ENCODE peak calls at places on chromosomes 11 and 22, in five cellular contexts. Q, Z, D, T and E are unnamed samples.

GRCh38 chr22:47174671-47175111 is 412.2 kb downstream of the TBC1D22A start:
- DNase-seq in T (no peak), D (no peak), Q (no peak), Z (no peak), E (no peak)

GRCh38 chr11:73338279-73338678 is 30.2 kb downstream of the ARHGEF17 start:
- DNase-seq in Z (no peak), D (no peak), Q (no peak), T (no peak), E (no peak)

GRCh38 chr22:20471126-20471833 is 24.3 kb downstream of the KLHL22 start:
- DNase-seq in Q (no peak), Z (no peak), D (no peak), T (no peak), E (no peak)

GRCh38 chr11:45414082-45414481 is 127.9 kb upstream of the SYT13 start:
- DNase-seq in Q (no peak), D (no peak), T (no peak), Z (no peak), E (peak)

GRCh38 chr22:39253427-39254070 is 8.8 kb upstream of the PDGFB start:
- DNase-seq in D (no peak), Z (no peak), Q (peak), T (no peak), E (no peak)

GRCh38 chr22:30859714-30860095 is 108.9 kb downstream of the MORC2 start:
- DNase-seq in Q (no peak), T (no peak), Z (no peak), D (no peak), E (no peak)

GRCh38 chr11:21485426-21485825 is 707.5 kb upstream of the ANO5 start:
- DNase-seq in Q (no peak), D (no peak), Z (no peak), T (no peak), E (no peak)

GRCh38 chr11:75891947-75892739 is 77.1 kb downstream of the UVRAG start:
- DNase-seq in Z (no peak), T (no peak), D (no peak), Q (no peak), E (no peak)

GRCh38 chr11:127017482-127017881 is 16.9 kb upstream of the KIRREL3 start:
- DNase-seq in Z (no peak), T (no peak), Q (peak), D (no peak), E (no peak)

GRCh38 chr22:35539910-35540599 is 576 bp upstream of the RASD2 start:
- DNase-seq in D (no peak), Q (peak), Z (peak), T (no peak), E (peak)

GRCh38 chr11:2424811-2425495 is 19.4 kb downstream of the TRPM5 start:
- DNase-seq in T (no peak), Q (no peak), Z (no peak), D (no peak), E (no peak)

GRCh38 chr22:27990879-27991278 is 71.8 kb upstream of the PITPNB start:
- DNase-seq in Z (peak), Q (peak), D (peak), T (no peak), E (peak)

GRCh38 chr22:43172191-43172590 is 14.7 kb downstream of the TTLL12 start:
- DNase-seq in T (no peak), D (no peak), Q (no peak), Z (no peak), E (no peak)

GRCh38 chr22:22520667-22521602 is 865 bp upstream of the ZNF280A start:
- DNase-seq in D (no peak), Z (no peak), T (no peak), Q (peak), E (no peak)

DNA sequence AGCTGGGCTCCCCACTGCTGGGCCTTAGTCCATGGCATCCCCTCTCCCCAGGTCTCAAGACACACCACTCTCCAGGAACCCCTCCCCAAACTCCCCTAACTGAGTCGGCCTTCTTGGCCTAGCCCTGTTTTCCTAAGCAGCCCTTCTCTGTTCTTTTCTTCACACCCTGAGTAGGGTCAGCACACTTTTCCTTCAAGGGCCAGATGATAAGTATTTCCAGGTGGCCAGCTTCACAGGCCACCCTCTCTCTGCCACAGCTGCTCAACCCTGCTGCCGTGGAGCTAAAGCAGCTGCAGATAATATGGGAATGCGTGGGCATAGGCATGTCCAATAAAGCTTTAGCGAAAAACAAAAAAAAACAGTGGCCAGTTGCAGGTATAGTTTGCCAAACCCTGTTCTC is 24.1 kb downstream of the DGCR2 start:
- DNase-seq in T (no peak), D (no peak), Q (peak), Z (no peak), E (no peak)
- TF ChIP-seq CHD2 in T (no peak), D (no peak), Q (no peak), Z (no peak), E (no peak)

GRCh38 chr11:34509336-34509902 is 4.2 kb downstream of the ELF5 start:
- DNase-seq in Z (no peak), D (no peak), T (no peak), Q (no peak), E (peak)
- TF ChIP-seq TAF1 in Z (no peak), D (no peak), T (no peak), Q (no peak), E (no peak)

GRCh38 chr11:11589385-11589890 is 32.4 kb downstream of the GALNT18 start:
- DNase-seq in Q (no peak), D (no peak), T (no peak), Z (no peak), E (no peak)
- H3K27ac ChIP-seq in Q (no peak), D (no peak), T (peak), Z (no peak), E (no peak)

GRCh38 chr11:85137597-85137996 is 489.5 kb downstream of the DLG2 start:
- DNase-seq in Z (no peak), T (no peak), Q (no peak), D (no peak), E (no peak)
- TF ChIP-seq CHD2 in Z (no peak), T (no peak), Q (no peak), D (no peak), E (no peak)

GRCh38 chr11:6682591-6682935 is 577 bp downstream of the MRPL17 start:
- DNase-seq in T (no peak), D (no peak), Q (no peak), Z (no peak), E (no peak)

GRCh38 chr11:6681505-6681904 is 1.6 kb downstream of the MRPL17 start:
- DNase-seq in Q (no peak), T (no peak), D (no peak), Z (no peak), E (no peak)

GRCh38 chr11:6682936-6683861 is at the start of gene MRPL17:
- DNase-seq in D (peak), T (peak), Z (peak), Q (peak), E (peak)

GRCh38 chr11:6686006-6686405 is 2.9 kb upstream of the MRPL17 start:
- DNase-seq in T (no peak), Q (no peak), Z (no peak), D (no peak), E (no peak)

DNA sequence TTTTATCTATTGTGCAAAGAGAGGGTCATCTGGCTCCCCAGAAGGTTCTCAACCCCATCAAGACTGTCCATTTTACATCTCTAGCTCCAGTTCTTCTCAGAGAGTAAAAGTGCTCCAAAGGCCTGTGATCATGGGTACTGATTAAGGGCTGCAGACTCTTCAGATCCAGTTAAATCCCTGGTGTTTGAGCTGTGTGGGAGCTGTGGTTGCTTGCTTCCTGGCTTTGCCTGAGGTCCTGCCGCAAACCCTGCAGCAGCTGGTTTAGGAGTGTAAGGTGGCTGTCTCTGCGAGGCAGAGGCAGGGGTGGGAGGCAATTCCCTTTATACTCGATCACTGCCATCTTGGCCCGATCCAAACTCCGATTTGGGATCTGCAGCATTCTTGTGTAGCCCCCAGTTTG is 1.2 kb downstream of the MRPL17 start:
- DNase-seq in D (no peak), Q (peak), T (no peak), Z (no peak), E (peak)
- TF ChIP-seq TAF1 in D (no peak), Q (no peak), T (no peak), Z (no peak), E (no peak)